ENCODE peak calls at places on chromosomes 16 and 17, in five cellular contexts. K, Q, J, W and G are unnamed samples.

GRCh38 chr17:32160526-32160925 is 18.2 kb downstream of the RHOT1 start:
- DNase-seq in K (no peak), Q (no peak), J (no peak), W (no peak), G (no peak)

GRCh38 chr17:77381731-77382130 is 241.0 kb downstream of the SEC14L1 start:
- DNase-seq in K (no peak), Q (no peak), J (no peak), W (no peak), G (no peak)

GRCh38 chr16:19419691-19420060 is 2.0 kb downstream of the TMC5 start:
- DNase-seq in K (no peak), Q (no peak), J (no peak), W (no peak), G (no peak)

GRCh38 chr17:18262111-18262510 is 1.6 kb downstream of the MIEF2 start:
- DNase-seq in K (no peak), Q (no peak), J (no peak), W (no peak), G (no peak)

GRCh38 chr17:61591930-61592329 is 911 bp upstream of the NACA2 start:
- DNase-seq in K (no peak), Q (no peak), J (no peak), W (no peak), G (no peak)

GRCh38 chr17:55641559-55642160 is 81.0 kb downstream of the TMEM100 start:
- DNase-seq in K (peak), Q (no peak), J (peak), W (peak), G (no peak)

GRCh38 chr17:76538281-76538931 is 897 bp upstream of the CYGB start:
- DNase-seq in K (no peak), Q (no peak), J (peak), W (no peak), G (no peak)

GRCh38 chr17:4006165-4006589 is 41.9 kb upstream of the ATP2A3 start:
- DNase-seq in K (no peak), Q (no peak), J (peak), W (no peak), G (peak)

GRCh38 chr16:24045641-24046040 is 209.9 kb downstream of the PRKCB start:
- DNase-seq in K (no peak), Q (no peak), J (peak), W (no peak), G (no peak)
- TF ChIP-seq CTCF in K (peak), Q (no peak), J (peak), W (no peak), G (no peak)

GRCh38 chr17:39639043-39639442 is 2.1 kb downstream of the STARD3 start:
- DNase-seq in K (no peak), Q (no peak), J (no peak), W (no peak), G (no peak)

GRCh38 chr17:39638317-39638716 is 1.4 kb downstream of the STARD3 start:
- DNase-seq in K (no peak), Q (no peak), J (no peak), W (no peak), G (no peak)

GRCh38 chr17:39636587-39636926 is 387 bp upstream of the STARD3 start:
- DNase-seq in K (no peak), Q (no peak), J (no peak), W (no peak), G (no peak)

GRCh38 chr17:39635614-39636176 is 1.2 kb upstream of the STARD3 start:
- DNase-seq in K (no peak), Q (no peak), J (no peak), W (no peak), G (no peak)

DNA sequence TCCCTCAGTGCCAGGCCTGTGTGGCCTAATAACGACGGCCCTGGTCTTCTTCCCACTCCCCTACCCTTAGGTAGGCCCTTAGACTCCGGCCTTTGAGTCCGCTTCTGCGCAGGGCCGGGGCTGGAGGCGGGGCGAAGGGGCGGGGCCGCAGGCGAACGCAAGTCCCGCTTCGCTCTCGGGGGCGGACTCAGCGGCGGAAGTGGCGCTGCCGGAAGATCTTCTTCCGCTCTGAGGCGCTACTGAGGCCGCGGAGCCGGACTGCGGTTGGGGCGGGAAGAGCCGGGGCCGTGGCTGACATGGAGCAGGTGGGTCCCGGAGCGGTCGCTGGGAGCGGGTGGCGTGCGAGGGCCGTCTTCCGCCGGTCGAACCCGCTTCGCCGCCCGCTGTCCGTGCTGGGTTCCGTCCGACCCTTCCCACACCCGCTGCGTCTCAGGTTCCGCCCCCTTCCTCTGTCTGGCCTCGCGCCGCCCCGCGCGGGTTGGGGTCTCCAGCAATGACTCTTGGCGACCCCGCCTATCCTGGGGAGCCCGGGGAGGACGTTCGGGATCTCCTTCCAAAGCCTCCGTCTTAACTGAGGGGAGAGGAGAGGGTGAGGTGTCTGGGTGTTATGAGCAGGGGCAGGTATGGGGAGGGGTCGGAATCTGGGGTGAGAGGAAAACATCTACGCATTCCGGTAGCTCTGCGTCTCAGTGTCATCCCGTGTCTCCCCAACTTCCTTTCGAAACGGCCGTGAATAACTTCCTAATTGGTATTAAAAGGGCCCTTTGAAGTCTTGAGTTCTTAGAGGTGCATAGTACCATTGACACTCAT is at the start of gene STARD3:
- DNase-seq in K (peak), Q (peak), J (peak), W (peak), G (peak)
- TF ChIP-seq CTCF in K (no peak), Q (no peak), J (peak), W (no peak), G (peak)

DNA sequence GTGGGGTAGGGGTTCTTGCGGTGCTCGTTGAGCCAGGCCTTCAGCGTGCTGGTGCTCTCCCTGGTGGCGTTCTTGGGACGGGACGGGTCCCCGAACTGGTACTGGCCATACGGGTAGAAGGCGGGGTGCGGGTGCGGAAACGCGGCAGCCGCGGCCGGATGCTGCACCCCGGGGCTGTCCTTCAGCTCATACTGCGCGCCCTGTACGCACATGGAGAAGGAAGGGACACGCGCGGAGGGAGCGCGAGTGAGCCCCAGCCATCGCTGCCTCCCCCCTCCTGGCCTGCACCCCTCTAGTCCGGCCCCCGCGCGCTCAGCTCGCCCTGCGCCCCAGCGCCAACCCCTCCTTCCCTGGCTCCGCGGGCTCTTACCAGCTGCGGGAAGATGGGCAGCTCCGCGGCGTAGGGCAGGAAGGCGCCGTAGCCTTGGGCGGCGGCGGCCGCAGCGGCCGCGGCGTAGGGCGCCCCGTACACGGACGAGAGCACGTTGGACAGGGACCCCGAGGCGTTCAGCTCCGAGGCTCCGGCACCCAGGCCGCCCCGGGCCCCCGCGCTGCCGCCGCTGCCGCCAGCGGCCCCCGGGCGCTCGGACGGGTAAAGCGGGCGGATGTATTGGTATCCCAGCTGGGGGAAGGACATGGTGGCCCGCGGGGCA is 1.0 kb downstream of the IRX3 start:
- DNase-seq in K (no peak), Q (no peak), J (peak), W (no peak), G (no peak)
- TF ChIP-seq CTCF in K (no peak), Q (no peak), J (peak), W (no peak), G (no peak)

GRCh38 chr16:15971435-15971805 is 22.0 kb downstream of the ABCC1 start:
- DNase-seq in K (no peak), Q (no peak), J (peak), W (no peak), G (no peak)
- TF ChIP-seq CTCF in K (no peak), Q (no peak), J (no peak), W (no peak), G (no peak)

GRCh38 chr16:47158991-47159390 is 15.2 kb upstream of the NETO2 start:
- DNase-seq in K (no peak), Q (no peak), J (no peak), W (no peak), G (no peak)

GRCh38 chr16:47160422-47160821 is 16.7 kb upstream of the NETO2 start:
- DNase-seq in K (no peak), Q (no peak), J (no peak), W (no peak), G (no peak)

GRCh38 chr16:47162670-47163420 is 19.1 kb upstream of the NETO2 start:
- DNase-seq in K (no peak), Q (no peak), J (no peak), W (no peak), G (no peak)
- TF ChIP-seq CTCF in K (no peak), Q (no peak), J (peak), W (no peak), G (no peak)

DNA sequence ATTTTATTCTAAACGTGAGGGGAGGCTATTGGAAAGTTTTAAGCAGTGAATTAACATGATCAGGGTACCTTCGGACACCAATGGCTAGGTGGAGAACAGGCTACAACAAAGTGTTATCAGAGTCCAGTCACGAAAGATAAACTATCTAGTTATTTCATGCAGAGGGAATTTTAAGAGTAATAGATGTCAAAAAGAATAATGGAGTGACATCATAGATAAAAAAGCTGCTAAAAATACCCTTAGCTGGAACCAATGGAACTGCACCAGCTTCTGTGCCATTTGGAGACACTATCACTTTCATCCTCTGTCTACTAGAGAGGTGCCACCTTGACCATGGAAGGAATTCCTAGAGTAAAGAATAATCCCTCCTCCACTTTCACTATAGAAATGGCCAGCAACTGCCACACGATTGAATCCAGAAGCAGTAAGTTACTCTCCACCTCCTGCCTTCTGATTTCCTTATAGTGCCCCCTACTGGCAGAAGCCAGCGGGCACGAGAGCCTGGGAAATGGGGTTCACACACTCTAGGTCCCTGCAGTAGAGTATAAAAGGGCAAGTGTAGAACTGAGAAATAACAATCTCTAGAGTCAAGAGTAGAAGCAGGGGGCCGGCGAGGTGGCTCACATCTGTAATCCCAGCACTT is 2.8 kb upstream of the ALDH3A2 start:
- DNase-seq in K (no peak), Q (no peak), J (peak), W (no peak), G (peak)
- TF ChIP-seq CTCF in K (peak), Q (peak), J (peak), W (no peak), G (no peak)

GRCh38 chr17:50266384-50267073 is 7.7 kb upstream of the TMEM92 start:
- DNase-seq in K (no peak), Q (no peak), J (peak), W (no peak), G (no peak)
- TF ChIP-seq CTCF in K (no peak), Q (no peak), J (no peak), W (no peak), G (peak)

GRCh38 chr16:80974649-80975376 is 31.9 kb downstream of the CMC2 start:
- DNase-seq in K (no peak), Q (no peak), J (peak), W (no peak), G (no peak)
- TF ChIP-seq CTCF in K (peak), Q (peak), J (peak), W (no peak), G (no peak)